ENCODE peak calls at places on chromosomes 13 and 19, in eight cellular contexts. One of them, this sample, is unnamed.

GRCh38 chr13:24085662-24086061 is 74.9 kb upstream of the SPATA13 start:
- DNase-seq in CD4-positive, CD25-positive, alpha-beta regulatory T cell: no peak
- DNase-seq in OCI-LY7: no peak
- DNase-seq in tibial nerve: no peak
- DNase-seq in breast epithelium: no peak
- DNase-seq in testis: no peak
- DNase-seq in left lung: no peak
- DNase-seq in psoas muscle: no peak
- DNase-seq in this sample: no peak

GRCh38 chr19:41921280-41922219 is 6.7 kb downstream of the ERFL start:
- DNase-seq in testis: no peak
- DNase-seq in breast epithelium: no peak
- DNase-seq in OCI-LY7: no peak
- DNase-seq in tibial nerve: no peak
- DNase-seq in psoas muscle: peak; percentile 47
- DNase-seq in left lung: no peak
- DNase-seq in CD4-positive, CD25-positive, alpha-beta regulatory T cell: no peak
- DNase-seq in this sample: no peak

GRCh38 chr13:31038834-31039552 is 106.5 kb downstream of the TEX26 start:
- DNase-seq in psoas muscle: no peak
- DNase-seq in tibial nerve: no peak
- DNase-seq in left lung: no peak
- DNase-seq in breast epithelium: no peak
- DNase-seq in CD4-positive, CD25-positive, alpha-beta regulatory T cell: no peak
- DNase-seq in OCI-LY7: peak; percentile 72
- DNase-seq in testis: no peak
- DNase-seq in this sample: no peak

GRCh38 chr19:58558623-58559274 is 338 bp upstream of the UBE2M start:
- DNase-seq in psoas muscle: peak; percentile 100
- DNase-seq in OCI-LY7: peak; percentile 99
- DNase-seq in breast epithelium: peak; percentile 99
- DNase-seq in tibial nerve: peak; percentile 99
- DNase-seq in CD4-positive, CD25-positive, alpha-beta regulatory T cell: peak; percentile 100
- DNase-seq in testis: peak; percentile 99
- DNase-seq in left lung: peak; percentile 99
- DNase-seq in this sample: peak; percentile 100

GRCh38 chr19:49559928-49560327 is 20.4 kb downstream of the NOSIP start:
- DNase-seq in testis: no peak
- DNase-seq in psoas muscle: no peak
- DNase-seq in left lung: no peak
- DNase-seq in tibial nerve: no peak
- DNase-seq in OCI-LY7: no peak
- DNase-seq in breast epithelium: no peak
- DNase-seq in CD4-positive, CD25-positive, alpha-beta regulatory T cell: no peak
- DNase-seq in this sample: no peak

GRCh38 chr19:55647732-55648656 is at the start of gene CCDC106:
- DNase-seq in breast epithelium: no peak
- DNase-seq in tibial nerve: peak; percentile 63
- DNase-seq in left lung: peak; percentile 85
- DNase-seq in OCI-LY7: peak; percentile 85
- DNase-seq in CD4-positive, CD25-positive, alpha-beta regulatory T cell: no peak
- DNase-seq in testis: peak; percentile 85
- DNase-seq in psoas muscle: peak; percentile 86
- DNase-seq in this sample: peak; percentile 75

GRCh38 chr13:24747248-24748151 is 16.5 kb upstream of the RNF17 start:
- DNase-seq in tibial nerve: no peak
- DNase-seq in testis: peak; percentile 37
- DNase-seq in left lung: peak; percentile 79
- DNase-seq in OCI-LY7: no peak
- DNase-seq in psoas muscle: no peak
- DNase-seq in CD4-positive, CD25-positive, alpha-beta regulatory T cell: no peak
- DNase-seq in breast epithelium: no peak
- DNase-seq in this sample: no peak

GRCh38 chr19:10587839-10588150 is 683 bp upstream of the AP1M2 start:
- DNase-seq in CD4-positive, CD25-positive, alpha-beta regulatory T cell: no peak
- DNase-seq in tibial nerve: no peak
- DNase-seq in breast epithelium: no peak
- DNase-seq in testis: no peak
- DNase-seq in psoas muscle: no peak
- DNase-seq in OCI-LY7: no peak
- DNase-seq in left lung: no peak
- DNase-seq in this sample: no peak

DNA sequence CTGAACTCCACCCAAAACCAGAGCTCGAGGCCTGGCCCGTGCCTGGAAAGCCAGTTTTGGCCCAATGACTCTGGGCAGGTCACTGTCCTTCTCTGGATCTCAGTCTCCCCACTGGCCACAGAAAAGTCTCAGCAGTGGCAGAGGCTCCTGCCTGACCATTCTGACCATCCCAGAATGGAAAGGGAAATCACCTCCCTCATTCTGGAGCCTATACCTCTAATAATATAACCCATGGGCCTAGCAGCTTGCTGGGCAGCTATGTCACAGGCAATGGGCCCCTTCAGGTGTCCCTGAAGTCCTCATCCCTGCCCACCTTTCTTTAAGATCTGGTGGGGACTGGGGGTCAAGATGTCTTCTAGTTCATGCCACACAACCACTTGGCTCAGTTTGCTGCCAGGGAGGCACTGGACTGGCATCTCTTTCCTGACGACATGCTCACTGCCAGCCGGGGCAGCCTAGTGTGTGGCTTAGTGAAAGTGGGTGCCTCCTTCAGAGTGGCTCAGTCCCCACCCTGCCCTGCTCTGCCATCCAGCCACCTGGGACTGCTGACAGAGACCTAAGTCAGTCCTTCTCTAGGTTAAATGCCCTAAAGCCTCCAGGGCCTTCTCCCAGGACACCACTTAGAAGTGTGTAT is 62.6 kb downstream of the AP1M1 start:
- DNase-seq in breast epithelium: no peak
- DNase-seq in OCI-LY7: peak; percentile 49
- DNase-seq in psoas muscle: peak; percentile 17
- DNase-seq in tibial nerve: no peak
- DNase-seq in CD4-positive, CD25-positive, alpha-beta regulatory T cell: no peak
- DNase-seq in testis: no peak
- DNase-seq in left lung: no peak
- DNase-seq in this sample: no peak
- H3K4me1 ChIP-seq in breast epithelium: no peaks in the 10 kb centered on the region
- H3K4me1 ChIP-seq in OCI-LY7: peaks cover 81% of the 10 kb centered on the region
- H3K4me1 ChIP-seq in psoas muscle: no peaks in the 10 kb centered on the region
- H3K4me1 ChIP-seq in tibial nerve: no peaks in the 10 kb centered on the region
- H3K4me1 ChIP-seq in CD4-positive, CD25-positive, alpha-beta regulatory T cell: peaks cover 44% of the 10 kb centered on the region
- H3K4me1 ChIP-seq in testis: peaks cover 37% of the 10 kb centered on the region
- H3K4me1 ChIP-seq in left lung: peaks cover 41% of the 10 kb centered on the region
- H3K4me1 ChIP-seq in this sample: peaks cover 9% of the 10 kb centered on the region

DNA sequence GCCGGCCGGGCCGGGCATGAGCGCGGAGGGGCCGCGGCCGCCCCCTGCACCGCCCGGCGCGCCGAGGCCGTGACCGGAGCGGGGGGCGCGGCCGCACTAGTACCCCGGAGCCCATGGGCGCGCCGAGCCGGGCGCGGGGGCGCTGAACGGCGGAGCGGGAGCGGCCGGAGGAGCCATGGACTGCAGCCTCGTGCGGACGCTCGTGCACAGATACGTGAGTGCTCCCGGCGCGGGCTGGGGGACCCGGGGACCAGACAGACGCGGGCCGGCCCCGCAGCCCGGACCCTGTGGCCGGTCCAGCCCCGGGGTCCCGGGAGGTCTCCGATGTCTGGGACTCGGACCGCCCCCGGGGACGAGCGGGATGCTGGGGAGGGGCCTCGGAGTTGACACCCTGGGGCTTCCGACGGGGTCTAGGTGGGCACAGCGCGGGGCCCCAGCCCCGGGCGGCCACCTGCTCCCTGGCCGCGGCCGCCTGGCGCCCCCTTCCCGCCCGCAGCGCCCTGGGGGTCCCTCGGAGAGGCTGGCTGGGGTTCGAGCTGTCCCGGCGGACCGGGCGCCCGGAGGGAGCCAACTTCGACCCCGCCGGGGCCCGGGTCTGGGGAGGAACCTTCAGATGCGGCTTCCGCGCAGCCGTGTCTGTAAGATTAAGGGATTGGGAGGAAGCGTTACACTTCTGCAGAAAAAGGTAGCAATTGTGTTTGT is 555 bp downstream of the ATP11A start:
- DNase-seq in breast epithelium: no peak
- DNase-seq in left lung: peak; percentile 89
- DNase-seq in CD4-positive, CD25-positive, alpha-beta regulatory T cell: no peak
- DNase-seq in tibial nerve: no peak
- DNase-seq in OCI-LY7: peak; percentile 48
- DNase-seq in testis: no peak
- DNase-seq in psoas muscle: peak; percentile 73
- DNase-seq in this sample: peak; percentile 52
- H3K4me1 ChIP-seq in breast epithelium: peaks cover 12% of the 10 kb centered on the region
- H3K4me1 ChIP-seq in left lung: peaks cover 72% of the 10 kb centered on the region
- H3K4me1 ChIP-seq in CD4-positive, CD25-positive, alpha-beta regulatory T cell: peaks cover 38% of the 10 kb centered on the region
- H3K4me1 ChIP-seq in tibial nerve: peaks cover 20% of the 10 kb centered on the region
- H3K4me1 ChIP-seq in OCI-LY7: peaks cover 24% of the 10 kb centered on the region
- H3K4me1 ChIP-seq in testis: peaks cover 44% of the 10 kb centered on the region
- H3K4me1 ChIP-seq in psoas muscle: peaks cover 27% of the 10 kb centered on the region
- H3K4me1 ChIP-seq in this sample: peaks cover 14% of the 10 kb centered on the region

GRCh38 chr19:729564-730381 is 21.0 kb downstream of the PALM start:
- DNase-seq in OCI-LY7: peak; percentile 28
- DNase-seq in testis: no peak
- DNase-seq in CD4-positive, CD25-positive, alpha-beta regulatory T cell: no peak
- DNase-seq in psoas muscle: no peak
- DNase-seq in tibial nerve: no peak
- DNase-seq in left lung: no peak
- DNase-seq in breast epithelium: no peak
- DNase-seq in this sample: no peak
- H3K4me1 ChIP-seq in OCI-LY7: peaks cover 19% of the 10 kb centered on the region
- H3K4me1 ChIP-seq in testis: no peaks in the 10 kb centered on the region
- H3K4me1 ChIP-seq in CD4-positive, CD25-positive, alpha-beta regulatory T cell: no peaks in the 10 kb centered on the region
- H3K4me1 ChIP-seq in psoas muscle: no peaks in the 10 kb centered on the region
- H3K4me1 ChIP-seq in tibial nerve: no peaks in the 10 kb centered on the region
- H3K4me1 ChIP-seq in left lung: peaks cover 17% of the 10 kb centered on the region
- H3K4me1 ChIP-seq in breast epithelium: no peaks in the 10 kb centered on the region
- H3K4me1 ChIP-seq in this sample: no peaks in the 10 kb centered on the region

GRCh38 chr19:4867534-4868285 is at the start of gene PLIN3:
- DNase-seq in testis: peak; percentile 98
- DNase-seq in breast epithelium: peak; percentile 97
- DNase-seq in left lung: peak; percentile 98
- DNase-seq in CD4-positive, CD25-positive, alpha-beta regulatory T cell: peak; percentile 82
- DNase-seq in psoas muscle: peak; percentile 99
- DNase-seq in OCI-LY7: peak; percentile 95
- DNase-seq in tibial nerve: peak; percentile 98
- DNase-seq in this sample: peak; percentile 99

GRCh38 chr19:4868286-4868834 is 893 bp upstream of the PLIN3 start:
- DNase-seq in tibial nerve: no peak
- DNase-seq in testis: no peak
- DNase-seq in left lung: no peak
- DNase-seq in OCI-LY7: no peak
- DNase-seq in CD4-positive, CD25-positive, alpha-beta regulatory T cell: no peak
- DNase-seq in breast epithelium: no peak
- DNase-seq in psoas muscle: peak; percentile 49
- DNase-seq in this sample: no peak

GRCh38 chr19:4866595-4867424 is 657 bp downstream of the PLIN3 start:
- DNase-seq in breast epithelium: peak; percentile 47
- DNase-seq in CD4-positive, CD25-positive, alpha-beta regulatory T cell: peak; percentile 45
- DNase-seq in OCI-LY7: peak; percentile 63
- DNase-seq in psoas muscle: peak; percentile 76
- DNase-seq in testis: peak; percentile 75
- DNase-seq in tibial nerve: peak; percentile 66
- DNase-seq in left lung: peak; percentile 91
- DNase-seq in this sample: peak; percentile 60

GRCh38 chr19:4871711-4872110 is 4.2 kb upstream of the PLIN3 start:
- DNase-seq in OCI-LY7: no peak
- DNase-seq in breast epithelium: no peak
- DNase-seq in tibial nerve: no peak
- DNase-seq in left lung: no peak
- DNase-seq in CD4-positive, CD25-positive, alpha-beta regulatory T cell: no peak
- DNase-seq in testis: no peak
- DNase-seq in psoas muscle: no peak
- DNase-seq in this sample: no peak

GRCh38 chr19:4870025-4870700 is 2.7 kb upstream of the PLIN3 start:
- DNase-seq in CD4-positive, CD25-positive, alpha-beta regulatory T cell: no peak
- DNase-seq in left lung: peak; percentile 83
- DNase-seq in OCI-LY7: no peak
- DNase-seq in breast epithelium: no peak
- DNase-seq in psoas muscle: peak; percentile 76
- DNase-seq in testis: peak; percentile 40
- DNase-seq in tibial nerve: no peak
- DNase-seq in this sample: peak; percentile 91
- H3K4me1 ChIP-seq in CD4-positive, CD25-positive, alpha-beta regulatory T cell: peaks cover 18% of the 10 kb centered on the region
- H3K4me1 ChIP-seq in left lung: peaks cover 55% of the 10 kb centered on the region
- H3K4me1 ChIP-seq in OCI-LY7: peaks cover 33% of the 10 kb centered on the region
- H3K4me1 ChIP-seq in breast epithelium: no peaks in the 10 kb centered on the region
- H3K4me1 ChIP-seq in psoas muscle: peaks cover 13% of the 10 kb centered on the region
- H3K4me1 ChIP-seq in testis: peaks cover 15% of the 10 kb centered on the region
- H3K4me1 ChIP-seq in tibial nerve: peaks cover 16% of the 10 kb centered on the region
- H3K4me1 ChIP-seq in this sample: peaks cover 9% of the 10 kb centered on the region

This sample was measured in adrenal gland.